ENCODE peak calls at places on chromosomes 4 and X, in eight cellular contexts. G is activated CD8-positive, alpha-beta T cell treated with anti-CD3 and anti-CD28 coated beads for 36 hours; U is sigmoid colon; M is cardiac muscle cell; Z is uterus; O is tibial artery; H is fibroblast of lung; J is activated B cell treated with CpG ODN at 0.5 μM for 24 hours. A is an unnamed sample.

GRCh38 chr4:60847614-60848013 is 352.5 kb upstream of the ADGRL3 start:
- DNase-seq in G (no peak), U (no peak), M (peak; percentile 7), Z (no peak), O (no peak), H (no peak), J (no peak), A (no peak)

GRCh38 chrX:12975670-12975965 is 708 bp downstream of the TMSB4X start:
- DNase-seq in G (no peak), U (no peak), M (peak; percentile 54), Z (no peak), O (no peak), H (no peak), J (no peak), A (peak; percentile 13)

GRCh38 chr4:7192252-7193039 is at the start of gene SORCS2:
- DNase-seq in G (peak; percentile 50), U (peak; percentile 83), M (peak; percentile 90), Z (peak; percentile 80), O (peak; percentile 21), H (peak; percentile 36), J (no peak), A (peak; percentile 73)

GRCh38 chr4:175891863-175892262 is 79.8 kb upstream of the GPM6A start:
- DNase-seq in G (no peak), U (no peak), M (peak; percentile 26), Z (no peak), O (no peak), H (peak; percentile 44), J (no peak), A (peak; percentile 10)

GRCh38 chr4:98482847-98483806 is 175.3 kb downstream of the TSPAN5 start:
- DNase-seq in G (peak; percentile 80), U (no peak), M (no peak), Z (no peak), O (no peak), H (no peak), J (no peak), A (peak; percentile 66)

GRCh38 chrX:140860718-140861117 is 141.7 kb upstream of the SPANXB1 start:
- DNase-seq in G (no peak), U (no peak), M (no peak), Z (no peak), O (no peak), H (no peak), J (no peak), A (no peak)

GRCh38 chr4:86338989-86339388 is 20.9 kb downstream of the MAPK10 start:
- DNase-seq in G (no peak), U (no peak), M (no peak), Z (peak; percentile 32), O (no peak), H (peak; percentile 86), J (no peak), A (no peak)

GRCh38 chr4:113445286-113445685 is 316.3 kb downstream of the CAMK2D start:
- DNase-seq in G (no peak), U (peak; percentile 85), M (no peak), Z (peak; percentile 70), O (peak; percentile 74), H (peak; percentile 99), J (no peak), A (no peak)

GRCh38 chr4:33930497-33930896 is 2313.8 kb downstream of the ARAP2 start:
- DNase-seq in G (no peak), U (no peak), M (no peak), Z (no peak), O (no peak), H (peak; percentile 39), J (no peak), A (no peak)

DNA sequence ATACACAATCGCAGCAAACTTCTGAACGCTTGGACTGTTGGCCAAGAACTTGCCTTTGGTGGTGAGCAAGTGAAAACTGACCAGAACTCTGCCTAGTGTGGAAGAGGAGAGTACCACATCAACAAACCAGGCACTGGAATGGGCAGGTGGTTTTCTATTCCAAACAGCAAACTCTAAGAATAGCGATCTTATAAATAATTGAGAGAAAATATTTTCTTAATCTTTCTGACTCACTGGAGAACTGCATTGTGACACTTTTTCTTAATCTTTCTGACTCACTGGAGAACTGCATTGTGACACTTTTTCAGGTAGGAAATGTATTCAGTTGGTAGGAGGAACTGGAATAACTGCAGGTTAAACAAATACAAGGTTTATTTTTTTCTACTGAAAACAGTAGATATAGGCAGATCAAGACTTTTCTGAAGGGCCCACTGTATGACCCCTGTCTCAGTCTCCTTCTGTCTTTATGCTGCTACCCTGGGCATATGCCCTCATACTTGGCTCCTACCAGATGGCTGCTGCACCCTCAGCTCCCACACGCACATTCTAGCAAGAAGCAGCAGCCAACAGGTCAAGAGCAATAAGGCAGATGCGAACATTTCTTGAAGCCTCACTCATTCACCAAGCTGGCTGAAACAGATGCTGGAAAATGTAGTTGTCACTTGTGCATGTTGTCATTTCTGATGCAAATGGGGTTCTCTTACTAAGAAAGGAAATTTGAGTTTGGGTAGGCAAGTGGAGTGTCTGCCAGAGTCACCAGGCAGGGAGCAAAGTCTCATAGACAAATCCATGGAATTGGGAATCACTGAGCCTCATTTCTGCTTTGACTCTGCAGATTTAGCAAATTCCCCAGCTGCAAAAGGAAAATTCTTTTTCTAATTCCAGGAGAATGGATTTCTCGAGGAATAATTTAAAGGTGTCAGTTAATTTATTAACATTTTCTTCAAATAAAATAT is 57.3 kb upstream of the SORBS2 start:
- DNase-seq in G (no peak), U (no peak), M (no peak), Z (no peak), O (no peak), H (no peak), J (no peak), A (no peak)
- TF ChIP-seq CTCF in G (no peak), U (no peak), M (no peak), Z (no peak), O (no peak), H (no peak), J (no peak), A (no peak)

DNA sequence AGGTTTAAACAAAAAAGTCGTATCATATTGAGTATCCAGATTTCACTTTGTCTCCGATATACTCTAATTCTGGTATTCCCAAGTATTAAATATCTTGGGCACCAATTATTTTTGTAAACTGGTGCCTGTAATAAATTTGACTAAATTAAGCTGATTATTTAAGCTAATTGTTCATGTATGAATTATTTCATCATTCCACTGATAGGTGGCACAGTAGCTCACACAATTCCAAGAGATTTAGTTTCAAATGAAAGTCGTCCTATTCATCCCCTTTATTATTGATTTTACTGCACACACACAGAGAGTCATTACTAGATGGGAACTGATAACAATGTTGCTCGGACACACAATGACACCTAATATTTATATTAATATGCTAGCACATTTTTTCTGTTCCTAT is 432.4 kb downstream of the DMD start:
- DNase-seq in G (no peak), U (no peak), M (no peak), Z (no peak), O (no peak), H (peak; percentile 1), J (no peak), A (no peak)
- TF ChIP-seq CTCF in G (no peak), U (no peak), M (no peak), Z (no peak), O (no peak), H (no peak), J (no peak), A (no peak)

DNA sequence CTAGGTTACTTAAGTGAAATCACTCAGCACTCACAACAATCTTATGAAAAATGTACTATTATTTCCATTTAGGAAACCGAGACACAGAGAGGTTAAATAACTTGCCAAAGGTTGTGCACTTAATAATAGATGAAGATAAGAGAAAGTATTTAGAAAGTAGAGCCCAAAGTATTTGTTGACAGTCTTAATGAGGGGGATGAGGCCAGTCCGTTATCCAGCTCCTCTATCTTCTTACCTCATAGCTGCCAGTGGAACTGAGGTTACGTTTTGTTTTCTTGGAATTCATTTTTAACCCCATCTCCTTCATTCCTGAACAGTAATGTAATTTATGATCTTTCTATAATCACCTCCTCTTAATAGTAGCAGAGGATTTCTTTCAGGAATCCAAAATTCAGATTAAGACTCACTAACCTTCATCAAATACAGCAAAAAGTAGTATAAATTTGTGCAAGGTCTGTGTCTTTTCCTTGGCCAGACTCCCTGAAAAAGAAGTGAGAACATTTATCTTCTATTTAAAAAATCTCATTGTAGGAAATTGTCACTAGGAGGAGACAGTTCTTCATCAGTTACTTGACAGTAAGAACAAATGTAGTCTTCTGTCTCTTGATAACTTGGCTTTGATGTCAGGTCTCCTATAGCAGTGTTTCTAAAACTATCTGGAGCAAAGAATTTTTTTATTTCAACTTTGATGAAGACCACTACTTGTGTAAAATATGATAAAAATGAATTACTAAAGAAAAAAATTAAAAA is 35.5 kb downstream of the F8 start:
- DNase-seq in G (no peak), U (no peak), M (no peak), Z (no peak), O (no peak), H (peak; percentile 1), J (no peak), A (no peak)
- TF ChIP-seq CTCF in G (no peak), U (no peak), M (no peak), Z (no peak), O (no peak), H (no peak), J (no peak), A (peak; percentile 23)

GRCh38 chrX:105872921-105873320 is 50.6 kb downstream of the NRK start:
- DNase-seq in G (no peak), U (no peak), M (no peak), Z (no peak), O (no peak), H (peak; percentile 12), J (no peak), A (no peak)

GRCh38 chrX:105874790-105875189 is 52.5 kb downstream of the NRK start:
- DNase-seq in G (no peak), U (no peak), M (no peak), Z (no peak), O (no peak), H (no peak), J (no peak), A (no peak)

GRCh38 chrX:105880491-105880890 is 58.2 kb downstream of the NRK start:
- DNase-seq in G (no peak), U (no peak), M (no peak), Z (no peak), O (no peak), H (no peak), J (no peak), A (no peak)

DNA sequence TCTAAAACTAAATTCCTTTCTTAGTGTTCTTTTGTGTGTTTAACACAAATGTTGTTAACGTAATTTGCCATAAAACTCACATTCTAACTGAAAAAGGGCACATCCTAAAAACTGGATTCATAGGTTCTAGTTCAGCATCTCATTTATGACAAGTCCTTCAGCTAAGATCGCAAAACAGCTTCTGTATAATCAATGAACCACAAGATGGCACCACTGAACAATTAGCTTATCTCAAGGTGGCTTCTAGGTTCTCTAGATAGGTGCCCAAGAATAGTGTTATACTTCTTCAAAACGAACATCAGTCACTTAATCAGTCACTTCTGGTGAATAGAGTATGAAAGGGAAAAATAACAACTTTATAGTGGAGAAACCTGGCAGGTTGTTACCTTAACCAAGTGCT is 54.3 kb downstream of the NRK start:
- DNase-seq in G (no peak), U (no peak), M (peak; percentile 16), Z (no peak), O (no peak), H (peak; percentile 14), J (no peak), A (no peak)
- TF ChIP-seq CTCF in G (no peak), U (no peak), M (peak; percentile 19), Z (no peak), O (no peak), H (peak; percentile 29), J (no peak), A (peak; percentile 20)

A was measured in GM10248.